ENCODE peak calls at places on chromosomes 3 and 15, in ten cellular contexts. K is HepG2; W is stimulated activated CD4-positive, alpha-beta T cell treated with anti-CD3 and anti-CD28 coated beads, TNF-alpha, amount 100 ng/mL, for 24 hours; X is left ventricle myocardium superior; B is AG10803; I is anterior cingulate cortex; F is activated T-cell treated with anti-CD3 and anti-CD28 coated beads, Interleukin-2, amount 50 U/mL, for 72 hours; V is EL; C is activated CD8-positive, alpha-beta memory T cell treated with anti-CD3 and anti-CD28 coated beads for 24 hours; M is G401. J is an unnamed sample.

GRCh38 chr3:87082806-87083440 is 92.0 kb upstream of the VGLL3 start:
- DNase-seq in F (peak), K (peak), B (peak), W (no peak), V (peak), C (no peak), M (peak), X (no peak), I (no peak), J (peak)

GRCh38 chr3:194139085-194139976 is 3.4 kb downstream of the HES1 start:
- DNase-seq in F (no peak), V (peak), M (no peak), I (no peak), C (no peak), X (peak), K (peak), B (peak), W (no peak), J (peak)

GRCh38 chr15:23038741-23039150 is 623 bp downstream of the TUBGCP5 start:
- DNase-seq in X (no peak), C (no peak), B (peak), I (no peak), W (no peak), K (peak), F (peak), M (peak), V (peak), J (no peak)

GRCh38 chr3:152738656-152739055 is 96.3 kb upstream of the P2RY1 start:
- DNase-seq in X (no peak), I (no peak), M (no peak), V (no peak), F (no peak), W (no peak), K (no peak), C (no peak), B (peak), J (no peak)

GRCh38 chr3:13676618-13677017 is 127.7 kb downstream of the FBLN2 start:
- DNase-seq in V (no peak), K (no peak), I (no peak), C (no peak), M (no peak), B (no peak), F (no peak), W (no peak), X (peak), J (no peak)

GRCh38 chr3:38151667-38152265 is 13.3 kb downstream of the MYD88 start:
- DNase-seq in B (no peak), F (no peak), I (no peak), W (no peak), M (no peak), K (no peak), C (no peak), X (no peak), V (no peak), J (no peak)

GRCh38 chr15:75232826-75233503 is 25.2 kb upstream of the GOLGA6C start:
- DNase-seq in C (no peak), F (no peak), B (no peak), V (no peak), K (no peak), X (peak), I (no peak), M (no peak), W (no peak), J (no peak)

GRCh38 chr3:138950006-138950644 is 3.1 kb downstream of the FOXL2NB start:
- DNase-seq in B (no peak), K (no peak), F (peak), M (peak), W (no peak), V (peak), I (no peak), X (peak), C (peak), J (peak)

GRCh38 chr3:54773251-54773650 is 154.6 kb downstream of the LRTM1 start:
- DNase-seq in C (no peak), K (no peak), B (peak), V (peak), F (no peak), I (no peak), M (no peak), X (no peak), W (no peak), J (no peak)

GRCh38 chr15:28182731-28183130 is 83.6 kb upstream of the OCA2 start:
- DNase-seq in C (no peak), F (no peak), M (no peak), B (no peak), V (no peak), X (no peak), K (no peak), I (no peak), W (no peak), J (no peak)

GRCh38 chr3:141262306-141262705 is 30.7 kb downstream of the PXYLP1 start:
- DNase-seq in V (peak), W (no peak), X (no peak), I (no peak), B (peak), C (no peak), F (no peak), M (no peak), K (no peak), J (no peak)

GRCh38 chr3:110965976-110966375 is 105.6 kb upstream of the NECTIN3 start:
- DNase-seq in M (no peak), C (no peak), V (no peak), X (no peak), K (no peak), W (no peak), B (no peak), I (no peak), F (no peak), J (no peak)

GRCh38 chr3:111861396-111861795 is 2.3 kb downstream of the PHLDB2 start:
- DNase-seq in K (no peak), I (no peak), M (no peak), W (no peak), X (no peak), V (peak), B (no peak), C (no peak), F (no peak), J (no peak)

GRCh38 chr3:135905058-135905724 is 60.3 kb upstream of the PPP2R3A start:
- DNase-seq in C (no peak), B (peak), X (no peak), K (no peak), I (no peak), V (peak), F (no peak), W (no peak), M (no peak), J (peak)

GRCh38 chr3:81699921-81700320 is 61.5 kb downstream of the GBE1 start:
- DNase-seq in W (no peak), I (no peak), X (no peak), C (no peak), M (no peak), V (no peak), F (no peak), K (no peak), B (no peak), J (no peak)

GRCh38 chr3:179716811-179717210 is 64.0 kb downstream of the USP13 start:
- DNase-seq in B (peak), K (no peak), F (no peak), X (no peak), C (no peak), V (peak), M (no peak), W (no peak), I (no peak), J (no peak)

GRCh38 chr3:112376996-112377395 is 44.0 kb downstream of the CD200 start:
- DNase-seq in C (no peak), X (no peak), F (no peak), B (no peak), W (no peak), V (peak), M (no peak), I (no peak), K (no peak), J (no peak)

GRCh38 chr15:31098953-31099740 is 2.4 kb downstream of the TRPM1 start:
- DNase-seq in B (no peak), M (no peak), X (no peak), F (no peak), I (no peak), K (no peak), V (peak), C (no peak), W (no peak), J (no peak)

GRCh38 chr3:144760831-144761230 is 789.2 kb downstream of the DIPK2A start:
- DNase-seq in F (no peak), K (no peak), B (no peak), C (no peak), M (no peak), V (no peak), X (no peak), I (no peak), W (no peak), J (no peak)

GRCh38 chr3:21170964-21171363 is 580.0 kb downstream of the ZNF385D start:
- DNase-seq in V (peak), X (no peak), W (no peak), C (no peak), I (no peak), K (no peak), F (no peak), M (no peak), B (no peak), J (peak)

GRCh38 chr3:150451329-150452084 is 43.4 kb downstream of the TSC22D2 start:
- DNase-seq in I (no peak), B (no peak), W (no peak), X (no peak), F (no peak), K (no peak), C (no peak), M (no peak), V (no peak), J (no peak)

GRCh38 chr3:123743121-123743520 is 141.0 kb downstream of the MYLK start:
- DNase-seq in C (no peak), X (no peak), I (no peak), W (no peak), F (no peak), V (peak), K (no peak), M (no peak), B (peak), J (no peak)

GRCh38 chr3:133712017-133712416 is 34.2 kb upstream of the TF start:
- DNase-seq in K (no peak), B (no peak), I (peak), X (no peak), F (no peak), C (no peak), W (no peak), V (no peak), M (no peak), J (no peak)

GRCh38 chr3:99366663-99367429 is 271.5 kb upstream of the COL8A1 start:
- DNase-seq in W (no peak), K (no peak), I (no peak), C (no peak), F (no peak), X (no peak), V (peak), M (no peak), B (no peak), J (peak)

GRCh38 chr15:29094711-29095110 is 174.9 kb downstream of the NSMCE3 start:
- DNase-seq in C (no peak), B (no peak), I (no peak), V (no peak), X (no peak), W (no peak), M (no peak), K (no peak), F (no peak), J (no peak)

GRCh38 chr3:174951023-174951422 is 91.9 kb downstream of the NAALADL2 start:
- DNase-seq in X (no peak), M (no peak), K (no peak), V (peak), C (no peak), F (no peak), W (no peak), B (peak), I (no peak), J (no peak)

GRCh38 chr3:11551019-11551418 is 92.7 kb downstream of the VGLL4 start:
- DNase-seq in M (no peak), V (no peak), I (no peak), F (no peak), X (no peak), W (no peak), K (no peak), B (no peak), C (no peak), J (no peak)

J was measured in ELF-1.